ENCODE peak calls at places on chromosomes 16 and 17, in ten cellular contexts. One of them, this sample, is unnamed.

GRCh38 chr17:42017866-42018200 is 594 bp upstream of the DNAJC7 start:
- DNase-seq in HepG2: peak; percentile 65
- DNase-seq in breast epithelium: no peak
- DNase-seq in IMR-90: no peak
- DNase-seq in stomach: no peak
- DNase-seq in suprapubic skin: no peak
- DNase-seq in HCT116: no peak
- DNase-seq in ovary: no peak
- DNase-seq in cardiac muscle cell: no peak
- DNase-seq in neural progenitor cell: peak; percentile 74
- DNase-seq in this sample: no peak

GRCh38 chr17:1709971-1710806 is at the start of gene TLCD2:
- DNase-seq in HepG2: no peak
- DNase-seq in breast epithelium: no peak
- DNase-seq in IMR-90: peak; percentile 65
- DNase-seq in stomach: peak; percentile 80
- DNase-seq in suprapubic skin: peak; percentile 88
- DNase-seq in HCT116: peak; percentile 36
- DNase-seq in ovary: peak; percentile 79
- DNase-seq in cardiac muscle cell: peak; percentile 77
- DNase-seq in neural progenitor cell: peak; percentile 79
- DNase-seq in this sample: no peak

GRCh38 chr17:48127371-48128051 is 19.9 kb downstream of the SNX11 start:
- DNase-seq in HepG2: no peak
- DNase-seq in breast epithelium: peak; percentile 78
- DNase-seq in IMR-90: no peak
- DNase-seq in stomach: no peak
- DNase-seq in suprapubic skin: no peak
- DNase-seq in HCT116: peak; percentile 57
- DNase-seq in ovary: no peak
- DNase-seq in cardiac muscle cell: no peak
- DNase-seq in neural progenitor cell: no peak
- DNase-seq in this sample: no peak

GRCh38 chr16:27189335-27189972 is 13.9 kb upstream of the KDM8 start:
- DNase-seq in HepG2: no peak
- DNase-seq in breast epithelium: no peak
- DNase-seq in IMR-90: no peak
- DNase-seq in stomach: peak; percentile 28
- DNase-seq in suprapubic skin: no peak
- DNase-seq in HCT116: no peak
- DNase-seq in ovary: no peak
- DNase-seq in cardiac muscle cell: no peak
- DNase-seq in neural progenitor cell: peak; percentile 24
- DNase-seq in this sample: no peak

GRCh38 chr16:11105038-11105903 is 150.7 kb downstream of the SOCS1 start:
- DNase-seq in HepG2: peak; percentile 90
- DNase-seq in breast epithelium: no peak
- DNase-seq in IMR-90: peak; percentile 98
- DNase-seq in stomach: no peak
- DNase-seq in suprapubic skin: no peak
- DNase-seq in HCT116: no peak
- DNase-seq in ovary: no peak
- DNase-seq in cardiac muscle cell: no peak
- DNase-seq in neural progenitor cell: no peak
- DNase-seq in this sample: peak; percentile 87

GRCh38 chr16:54446639-54447038 is 160.1 kb upstream of the IRX3 start:
- DNase-seq in HepG2: no peak
- DNase-seq in breast epithelium: peak; percentile 71
- DNase-seq in IMR-90: no peak
- DNase-seq in stomach: no peak
- DNase-seq in suprapubic skin: peak; percentile 87
- DNase-seq in HCT116: no peak
- DNase-seq in ovary: no peak
- DNase-seq in cardiac muscle cell: no peak
- DNase-seq in neural progenitor cell: no peak
- DNase-seq in this sample: no peak

GRCh38 chr16:9738690-9739089 is 443.5 kb downstream of the GRIN2A start:
- DNase-seq in HepG2: no peak
- DNase-seq in breast epithelium: no peak
- DNase-seq in IMR-90: no peak
- DNase-seq in stomach: no peak
- DNase-seq in suprapubic skin: no peak
- DNase-seq in HCT116: no peak
- DNase-seq in ovary: no peak
- DNase-seq in cardiac muscle cell: no peak
- DNase-seq in neural progenitor cell: no peak
- DNase-seq in this sample: no peak

GRCh38 chr17:1241904-1242303 is 28.3 kb upstream of the BHLHA9 start:
- DNase-seq in HepG2: no peak
- DNase-seq in breast epithelium: peak; percentile 29
- DNase-seq in IMR-90: peak; percentile 50
- DNase-seq in stomach: no peak
- DNase-seq in suprapubic skin: peak; percentile 89
- DNase-seq in HCT116: no peak
- DNase-seq in ovary: no peak
- DNase-seq in cardiac muscle cell: no peak
- DNase-seq in neural progenitor cell: no peak
- DNase-seq in this sample: no peak

GRCh38 chr17:45118691-45119090 is 13.6 kb downstream of the PLCD3 start:
- DNase-seq in HepG2: no peak
- DNase-seq in breast epithelium: no peak
- DNase-seq in IMR-90: no peak
- DNase-seq in stomach: no peak
- DNase-seq in suprapubic skin: no peak
- DNase-seq in HCT116: no peak
- DNase-seq in ovary: no peak
- DNase-seq in cardiac muscle cell: no peak
- DNase-seq in neural progenitor cell: no peak
- DNase-seq in this sample: no peak

GRCh38 chr17:17701658-17702057 is 20.4 kb downstream of the RAI1 start:
- DNase-seq in HepG2: no peak
- DNase-seq in breast epithelium: no peak
- DNase-seq in IMR-90: no peak
- DNase-seq in stomach: no peak
- DNase-seq in suprapubic skin: no peak
- DNase-seq in HCT116: no peak
- DNase-seq in ovary: no peak
- DNase-seq in cardiac muscle cell: no peak
- DNase-seq in neural progenitor cell: no peak
- DNase-seq in this sample: no peak

GRCh38 chr17:17837966-17838962 is 1.5 kb upstream of the SREBF1 start:
- DNase-seq in HepG2: peak; percentile 57
- DNase-seq in breast epithelium: no peak
- DNase-seq in IMR-90: peak; percentile 24
- DNase-seq in stomach: no peak
- DNase-seq in suprapubic skin: no peak
- DNase-seq in HCT116: peak; percentile 75
- DNase-seq in ovary: peak; percentile 64
- DNase-seq in cardiac muscle cell: no peak
- DNase-seq in neural progenitor cell: peak; percentile 41
- DNase-seq in this sample: no peak

DNA sequence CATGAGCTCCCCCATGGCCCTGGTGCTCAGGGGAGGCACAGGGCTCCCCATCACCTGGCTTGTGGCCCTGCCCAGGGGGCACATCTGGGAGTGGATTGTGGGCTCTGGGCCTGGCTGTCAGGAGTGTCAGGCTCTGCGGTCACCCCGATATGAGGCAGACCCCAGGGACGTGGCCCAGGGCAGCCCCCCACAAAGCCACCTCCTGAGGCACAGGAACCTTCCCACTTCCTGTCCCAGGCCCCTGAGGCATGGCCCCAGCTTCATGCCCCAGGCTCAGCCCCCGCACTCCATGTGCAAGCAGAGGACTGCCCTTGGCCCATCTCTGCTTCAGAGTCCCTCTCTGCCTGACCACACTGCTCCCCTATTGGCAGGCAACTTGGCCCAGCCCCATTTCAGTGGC is 160.3 kb downstream of the PCTP start:
- DNase-seq in HepG2: no peak
- DNase-seq in breast epithelium: no peak
- DNase-seq in IMR-90: no peak
- DNase-seq in stomach: no peak
- DNase-seq in suprapubic skin: no peak
- DNase-seq in HCT116: no peak
- DNase-seq in ovary: no peak
- DNase-seq in cardiac muscle cell: no peak
- DNase-seq in neural progenitor cell: no peak
- DNase-seq in this sample: no peak
- H3K9me3 ChIP-seq in HepG2: no peaks in the 10 kb centered on the region
- H3K9me3 ChIP-seq in breast epithelium: no peaks in the 10 kb centered on the region
- H3K9me3 ChIP-seq in IMR-90: peaks cover 2% of the 10 kb centered on the region
- H3K9me3 ChIP-seq in stomach: no peaks in the 10 kb centered on the region
- H3K9me3 ChIP-seq in suprapubic skin: no peaks in the 10 kb centered on the region
- H3K9me3 ChIP-seq in HCT116: no peaks in the 10 kb centered on the region
- H3K9me3 ChIP-seq in ovary: no peaks in the 10 kb centered on the region
- H3K9me3 ChIP-seq in cardiac muscle cell: no peaks in the 10 kb centered on the region
- H3K9me3 ChIP-seq in neural progenitor cell: no peaks in the 10 kb centered on the region
- H3K9me3 ChIP-seq in this sample: peaks cover 7% of the 10 kb centered on the region

DNA sequence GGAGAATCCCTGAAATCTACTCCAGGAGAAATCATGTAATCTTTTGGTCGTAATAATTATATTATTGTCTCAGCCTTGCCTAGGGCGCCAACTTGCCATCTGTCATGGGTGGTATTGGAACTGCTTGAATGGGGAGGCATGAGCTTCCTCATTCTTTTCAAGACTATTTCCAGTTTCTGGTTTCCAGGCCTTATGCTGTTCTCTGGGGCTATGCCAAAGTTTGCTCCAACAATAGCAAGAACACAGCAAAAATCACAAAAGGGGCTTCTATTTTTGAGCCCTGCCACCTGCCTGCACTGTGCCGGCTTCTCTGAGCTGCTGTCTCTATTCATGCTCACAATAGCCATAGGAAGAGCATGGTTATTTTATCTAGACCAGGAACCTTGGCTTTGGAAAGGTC is 111.7 kb downstream of the SPECC1 start:
- DNase-seq in HepG2: no peak
- DNase-seq in breast epithelium: no peak
- DNase-seq in IMR-90: no peak
- DNase-seq in stomach: no peak
- DNase-seq in suprapubic skin: no peak
- DNase-seq in HCT116: no peak
- DNase-seq in ovary: no peak
- DNase-seq in cardiac muscle cell: no peak
- DNase-seq in neural progenitor cell: no peak
- DNase-seq in this sample: no peak
- H3K27ac ChIP-seq in HepG2: no peak overlapping the region
- H3K27ac ChIP-seq in breast epithelium: no peak overlapping the region
- H3K27ac ChIP-seq in IMR-90: no peak overlapping the region
- H3K27ac ChIP-seq in stomach: no peak overlapping the region
- H3K27ac ChIP-seq in suprapubic skin: no peak overlapping the region
- H3K27ac ChIP-seq in HCT116: no peak overlapping the region
- H3K27ac ChIP-seq in ovary: no peak overlapping the region
- H3K27ac ChIP-seq in cardiac muscle cell: no peak overlapping the region
- H3K27ac ChIP-seq in neural progenitor cell: no peak overlapping the region
- H3K27ac ChIP-seq in this sample: no peak overlapping the region

GRCh38 chr17:75765981-75766380 is 989 bp upstream of the GALK1 start:
- DNase-seq in HepG2: no peak
- DNase-seq in breast epithelium: no peak
- DNase-seq in IMR-90: no peak
- DNase-seq in stomach: no peak
- DNase-seq in suprapubic skin: no peak
- DNase-seq in HCT116: no peak
- DNase-seq in ovary: no peak
- DNase-seq in cardiac muscle cell: no peak
- DNase-seq in neural progenitor cell: no peak
- DNase-seq in this sample: no peak

GRCh38 chr17:75763613-75764416 is 1.2 kb downstream of the GALK1 start:
- DNase-seq in HepG2: peak; percentile 74
- DNase-seq in breast epithelium: no peak
- DNase-seq in IMR-90: no peak
- DNase-seq in stomach: no peak
- DNase-seq in suprapubic skin: no peak
- DNase-seq in HCT116: no peak
- DNase-seq in ovary: no peak
- DNase-seq in cardiac muscle cell: no peak
- DNase-seq in neural progenitor cell: no peak
- DNase-seq in this sample: no peak

GRCh38 chr17:75764711-75765421 is at the start of gene GALK1:
- DNase-seq in HepG2: peak; percentile 59
- DNase-seq in breast epithelium: no peak
- DNase-seq in IMR-90: peak; percentile 55
- DNase-seq in stomach: peak; percentile 79
- DNase-seq in suprapubic skin: peak; percentile 84
- DNase-seq in HCT116: no peak
- DNase-seq in ovary: peak; percentile 84
- DNase-seq in cardiac muscle cell: peak; percentile 81
- DNase-seq in neural progenitor cell: peak; percentile 85
- DNase-seq in this sample: no peak

GRCh38 chr17:75763269-75763607 is 1.8 kb downstream of the GALK1 start:
- DNase-seq in HepG2: no peak
- DNase-seq in breast epithelium: no peak
- DNase-seq in IMR-90: no peak
- DNase-seq in stomach: no peak
- DNase-seq in suprapubic skin: no peak
- DNase-seq in HCT116: no peak
- DNase-seq in ovary: no peak
- DNase-seq in cardiac muscle cell: no peak
- DNase-seq in neural progenitor cell: no peak
- DNase-seq in this sample: no peak

DNA sequence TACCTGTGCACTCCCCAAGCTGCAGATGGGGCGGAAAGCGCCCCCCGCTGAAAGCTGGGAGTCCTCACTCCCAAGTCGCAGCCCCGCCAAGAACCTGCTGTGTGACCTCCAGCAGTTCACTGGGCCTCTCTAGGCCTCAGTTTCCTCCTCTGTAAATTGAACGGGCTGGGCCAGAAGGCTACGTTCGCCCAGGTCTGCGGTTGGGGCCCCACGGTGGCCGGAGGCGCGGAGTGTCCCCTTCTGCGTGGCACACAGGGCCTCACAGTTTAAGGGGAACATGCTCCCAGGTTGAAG is 628 bp downstream of the GALK1 start:
- DNase-seq in HepG2: no peak
- DNase-seq in breast epithelium: no peak
- DNase-seq in IMR-90: no peak
- DNase-seq in stomach: no peak
- DNase-seq in suprapubic skin: peak; percentile 78
- DNase-seq in HCT116: no peak
- DNase-seq in ovary: no peak
- DNase-seq in cardiac muscle cell: no peak
- DNase-seq in neural progenitor cell: no peak
- DNase-seq in this sample: no peak
- TF ChIP-seq CTCF in HepG2: no peak
- TF ChIP-seq CTCF in breast epithelium: no peak
- TF ChIP-seq CTCF in IMR-90: no peak
- TF ChIP-seq CTCF in stomach: peak; percentile 43
- TF ChIP-seq CTCF in suprapubic skin: peak; percentile 34
- TF ChIP-seq CTCF in HCT116: no peak
- TF ChIP-seq CTCF in ovary: no peak
- TF ChIP-seq CTCF in cardiac muscle cell: no peak
- TF ChIP-seq CTCF in neural progenitor cell: no peak
- TF ChIP-seq CTCF in this sample: no peak

DNA sequence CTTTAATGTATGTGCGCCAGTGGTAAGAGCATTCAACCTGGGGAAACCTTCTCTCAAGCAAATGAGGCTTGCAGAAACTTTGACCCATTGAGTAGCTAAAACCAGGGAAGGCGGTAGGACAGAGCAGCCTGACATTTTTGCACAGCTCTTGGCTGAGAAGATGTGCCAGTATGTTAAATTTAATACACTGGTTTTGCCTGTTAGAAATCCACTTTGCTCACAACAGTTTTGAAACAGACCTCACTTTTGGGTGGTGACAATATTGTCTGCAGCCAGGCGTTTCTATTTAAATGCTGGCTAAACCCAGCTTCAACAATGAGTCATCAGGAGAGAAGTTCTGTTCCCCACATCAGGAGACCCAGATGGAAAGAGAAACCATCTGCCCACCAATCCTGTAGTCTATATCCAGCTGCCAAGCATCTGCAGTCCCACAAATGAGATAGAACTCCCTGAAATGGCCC is 29.2 kb upstream of the CLEC3A start:
- DNase-seq in HepG2: no peak
- DNase-seq in breast epithelium: no peak
- DNase-seq in IMR-90: peak; percentile 65
- DNase-seq in stomach: no peak
- DNase-seq in suprapubic skin: no peak
- DNase-seq in HCT116: no peak
- DNase-seq in ovary: no peak
- DNase-seq in cardiac muscle cell: no peak
- DNase-seq in neural progenitor cell: peak; percentile 21
- DNase-seq in this sample: peak; percentile 18
- H3K9me3 ChIP-seq in HepG2: peaks cover 27% of the 10 kb centered on the region
- H3K9me3 ChIP-seq in breast epithelium: peaks cover 14% of the 10 kb centered on the region
- H3K9me3 ChIP-seq in IMR-90: peaks cover 13% of the 10 kb centered on the region
- H3K9me3 ChIP-seq in stomach: peaks cover 11% of the 10 kb centered on the region
- H3K9me3 ChIP-seq in suprapubic skin: no peaks in the 10 kb centered on the region
- H3K9me3 ChIP-seq in HCT116: no peaks in the 10 kb centered on the region
- H3K9me3 ChIP-seq in ovary: no peaks in the 10 kb centered on the region
- H3K9me3 ChIP-seq in cardiac muscle cell: no peaks in the 10 kb centered on the region
- H3K9me3 ChIP-seq in neural progenitor cell: no peaks in the 10 kb centered on the region
- H3K9me3 ChIP-seq in this sample: peaks cover 20% of the 10 kb centered on the region

This sample was measured in AG04450.